ENCODE peak calls at places on chromosomes 5 and 9, in nine cellular contexts. K is H1, U is kidney, R is tibial artery, N is hepatocyte, E is GM12865, J is lower leg skin, D is prostate gland, S is stomach. V is an unnamed sample.

GRCh38 chr5:170121321-170121720 is 15.6 kb downstream of the FOXI1 start:
- DNase-seq in J (peak; percentile 43), R (no peak), N (no peak), U (no peak), D (no peak), S (no peak), E (no peak), K (no peak), V (no peak)

GRCh38 chr5:84764227-84764626 is 379.5 kb upstream of the EDIL3 start:
- DNase-seq in R (no peak), U (no peak), S (no peak), J (no peak), E (no peak), D (no peak), K (no peak), N (no peak), V (no peak)

GRCh38 chr5:74314906-74315305 is 325.6 kb downstream of the ENC1 start:
- DNase-seq in J (no peak), K (no peak), S (no peak), R (no peak), D (no peak), U (no peak), E (no peak), N (no peak), V (no peak)

GRCh38 chr5:1883120-1883924 is 597 bp upstream of the IRX4 start:
- DNase-seq in K (no peak), N (peak; percentile 41), J (no peak), R (no peak), E (no peak), U (peak; percentile 74), D (no peak), S (no peak), V (no peak)

GRCh38 chr9:130225071-130225470 is 40.5 kb upstream of the HMCN2 start:
- DNase-seq in J (no peak), E (no peak), U (peak; percentile 20), N (no peak), D (no peak), S (no peak), K (no peak), R (no peak), V (no peak)

GRCh38 chr5:176733586-176734262 is 76.6 kb upstream of the UNC5A start:
- DNase-seq in K (no peak), U (no peak), J (peak; percentile 70), R (peak; percentile 2), E (no peak), D (no peak), S (no peak), N (no peak), V (no peak)

GRCh38 chr5:23305055-23305454 is 202.4 kb upstream of the PRDM9 start:
- DNase-seq in E (no peak), J (no peak), S (no peak), K (no peak), R (no peak), D (no peak), N (no peak), U (peak; percentile 65), V (no peak)

GRCh38 chr5:40266952-40267351 is 412.8 kb upstream of the PTGER4 start:
- DNase-seq in J (no peak), S (no peak), E (no peak), R (no peak), N (no peak), U (no peak), D (no peak), K (no peak), V (no peak)

GRCh38 chr5:36688722-36689121 is 82.3 kb downstream of the SLC1A3 start:
- DNase-seq in S (no peak), N (peak; percentile 16), D (no peak), J (no peak), K (no peak), E (peak; percentile 58), U (no peak), R (no peak), V (no peak)
- TF ChIP-seq CTCF in S (no peak), N (peak; percentile 28), D (no peak), J (no peak), K (no peak), E (peak; percentile 48), U (peak; percentile 9), R (no peak), V (peak; percentile 48)

GRCh38 chr9:123376218-123377071 is 20.4 kb downstream of the CRB2 start:
- DNase-seq in E (no peak), R (no peak), N (no peak), S (no peak), D (no peak), K (no peak), U (no peak), J (no peak), V (no peak)
- H3K4me3 ChIP-seq in E (no peak overlapping the region), R (no peak overlapping the region), N (no peak overlapping the region), S (no peak overlapping the region), D (no peak overlapping the region), K (no peak overlapping the region), U (no peak overlapping the region), J (no peak overlapping the region), V (no peak overlapping the region)

GRCh38 chr9:36345103-36345846 is 54.8 kb downstream of the RNF38 start:
- DNase-seq in R (no peak), K (peak; percentile 13), E (no peak), N (no peak), U (no peak), S (no peak), J (no peak), D (no peak), V (no peak)
- TF ChIP-seq CTCF in R (no peak), K (no peak), E (no peak), N (no peak), U (no peak), S (no peak), J (no peak), D (no peak), V (peak; percentile 18)

GRCh38 chr5:17000296-17000939 is 64.3 kb upstream of the MYO10 start:
- DNase-seq in S (no peak), K (no peak), R (no peak), N (peak; percentile 23), J (no peak), U (no peak), D (no peak), E (no peak), V (peak; percentile 96)

GRCh38 chr5:17001418-17001817 is 65.3 kb upstream of the MYO10 start:
- DNase-seq in J (no peak), R (no peak), K (no peak), E (no peak), D (no peak), U (no peak), N (no peak), S (no peak), V (no peak)

GRCh38 chr5:17004441-17005086 is 68.5 kb upstream of the MYO10 start:
- DNase-seq in S (no peak), K (no peak), N (no peak), J (no peak), U (no peak), D (no peak), R (no peak), E (no peak), V (no peak)

GRCh38 chr5:17005087-17005828 is 69.2 kb upstream of the MYO10 start:
- DNase-seq in S (no peak), D (no peak), N (no peak), E (no peak), K (no peak), R (no peak), U (no peak), J (no peak), V (no peak)
- H3K4me3 ChIP-seq in S (no peak overlapping the region), D (no peak overlapping the region), N (no peak overlapping the region), E (no peak overlapping the region), K (no peak overlapping the region), R (peak overlapping the region; percentile 2), U (no peak overlapping the region), J (no peak overlapping the region), V (no peak overlapping the region)

DNA sequence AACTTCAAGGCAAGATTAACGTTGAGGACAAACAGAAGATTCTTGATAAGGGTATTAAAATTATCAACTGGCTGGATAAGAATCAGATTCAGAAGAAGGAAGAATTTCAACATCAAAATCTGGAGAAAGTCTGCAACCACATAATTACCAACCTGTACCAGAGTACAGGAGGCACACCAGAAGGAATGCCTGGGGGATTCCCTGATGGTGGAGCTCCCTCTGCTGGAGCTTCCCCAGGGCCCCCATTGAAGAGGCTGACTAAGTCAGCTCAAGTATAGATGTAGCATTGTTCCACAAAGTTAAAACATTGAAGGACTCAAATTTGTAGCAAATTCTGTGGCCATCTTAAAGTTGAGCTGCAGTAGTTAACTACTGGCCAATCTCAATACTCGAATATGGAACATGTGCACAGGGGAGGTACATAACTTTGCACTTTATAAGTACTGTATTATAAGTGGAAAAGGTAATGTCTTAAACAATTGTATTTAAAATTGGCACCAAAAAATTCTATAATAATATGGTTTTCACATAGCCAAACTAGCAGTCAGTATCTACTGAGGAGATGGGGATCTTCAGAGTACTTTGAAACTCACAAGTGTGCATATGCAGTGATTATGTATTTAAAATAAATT is 237.5 kb downstream of the CHSY3 start:
- DNase-seq in K (peak; percentile 17), S (no peak), U (no peak), N (peak; percentile 70), D (no peak), J (no peak), E (peak; percentile 55), R (no peak), V (no peak)
- TF ChIP-seq CTCF in K (peak; percentile 70), S (no peak), U (peak; percentile 20), N (peak; percentile 59), D (no peak), J (no peak), E (peak; percentile 78), R (peak; percentile 43), V (peak; percentile 75)

GRCh38 chr9:35940474-35941467 is 17.2 kb downstream of the OR2S2 start:
- DNase-seq in J (peak; percentile 49), N (no peak), U (no peak), R (no peak), E (no peak), K (no peak), D (no peak), S (no peak), V (no peak)
- H3K4me3 ChIP-seq in J (no peak overlapping the region), N (no peak overlapping the region), U (no peak overlapping the region), R (no peak overlapping the region), E (no peak overlapping the region), K (no peak overlapping the region), D (no peak overlapping the region), S (no peak overlapping the region), V (no peak overlapping the region)

DNA sequence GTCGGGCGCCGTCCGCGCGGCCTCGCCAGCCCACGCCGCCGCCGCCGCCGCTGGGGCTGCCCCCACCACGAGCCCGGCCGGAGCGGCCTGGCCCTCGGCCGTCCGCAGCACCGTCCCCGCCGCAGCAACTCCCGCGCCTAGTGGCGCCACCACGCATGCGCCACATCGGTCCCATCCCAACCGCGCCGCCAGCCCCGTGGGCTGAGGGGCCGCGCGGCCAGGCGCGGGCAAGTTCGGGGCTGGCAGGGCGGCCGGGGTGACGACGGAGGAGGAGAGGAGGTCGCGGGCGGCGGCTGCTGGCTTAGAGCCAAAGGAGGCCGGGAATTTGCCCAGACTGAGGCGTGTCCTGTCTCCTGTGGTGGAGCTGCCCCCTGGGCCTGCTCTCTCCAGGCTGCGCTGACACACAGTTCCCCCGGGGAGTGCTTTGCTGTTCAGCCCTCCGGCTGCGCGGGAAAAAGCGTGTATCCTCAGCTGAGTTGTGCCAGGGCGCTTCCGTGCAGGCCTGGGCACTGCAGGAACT is at the start of gene TUSC1:
- DNase-seq in U (peak; percentile 97), J (peak; percentile 96), N (peak; percentile 74), R (peak; percentile 83), D (peak; percentile 74), K (no peak), S (peak; percentile 75), E (no peak), V (peak; percentile 12)
- TF ChIP-seq CTCF in U (no peak), J (no peak), N (no peak), R (no peak), D (no peak), K (no peak), S (no peak), E (no peak), V (no peak)